ENCODE peak calls at places on chromosome X, in eight cellular contexts. Q, U, V, D, W, B, Y and Z are unnamed samples.

GRCh38 chrX:11944486-11944885 is 186.4 kb downstream of the MSL3 start:
- DNase-seq in Q (peak; percentile 49), U (peak; percentile 3), V (no peak), D (no peak), W (peak; percentile 62), B (peak; percentile 28), Y (no peak), Z (no peak)

GRCh38 chrX:132533409-132533808 is 44.6 kb upstream of the MBNL3 start:
- DNase-seq in Q (no peak), U (no peak), V (no peak), D (no peak), W (no peak), B (no peak), Y (no peak), Z (no peak)

GRCh38 chrX:133645251-133645650 is 230.0 kb upstream of the GPC4 start:
- DNase-seq in Q (no peak), U (no peak), V (peak; percentile 38), D (no peak), W (no peak), B (no peak), Y (no peak), Z (no peak)

GRCh38 chrX:11929476-11929875 is 171.4 kb downstream of the MSL3 start:
- DNase-seq in Q (no peak), U (no peak), V (no peak), D (no peak), W (no peak), B (no peak), Y (no peak), Z (no peak)

GRCh38 chrX:23857409-23857808 is 50.3 kb downstream of the APOO start:
- DNase-seq in Q (peak; percentile 38), U (no peak), V (no peak), D (no peak), W (no peak), B (no peak), Y (no peak), Z (no peak)

GRCh38 chrX:19931146-19931545 is 43.7 kb upstream of the SH3KBP1 start:
- DNase-seq in Q (no peak), U (no peak), V (no peak), D (no peak), W (no peak), B (no peak), Y (no peak), Z (no peak)

GRCh38 chrX:46777971-46778810 is 19.3 kb upstream of the SLC9A7 start:
- DNase-seq in Q (no peak), U (no peak), V (no peak), D (no peak), W (no peak), B (no peak), Y (no peak), Z (no peak)

GRCh38 chrX:56798866-56799864 is 70.1 kb downstream of the NBDY start:
- DNase-seq in Q (no peak), U (no peak), V (no peak), D (no peak), W (peak; percentile 1), B (no peak), Y (no peak), Z (no peak)

GRCh38 chrX:50680990-50681389 is 133.0 kb downstream of the SHROOM4 start:
- DNase-seq in Q (no peak), U (no peak), V (no peak), D (no peak), W (no peak), B (no peak), Y (no peak), Z (no peak)

GRCh38 chrX:109624022-109624421 is 950 bp downstream of the KCNE5 start:
- DNase-seq in Q (no peak), U (no peak), V (peak; percentile 17), D (no peak), W (no peak), B (no peak), Y (no peak), Z (no peak)

GRCh38 chrX:71536285-71536684 is 3.4 kb downstream of the OGT start:
- DNase-seq in Q (no peak), U (no peak), V (no peak), D (no peak), W (no peak), B (no peak), Y (no peak), Z (no peak)

GRCh38 chrX:155020591-155020990 is 1.9 kb downstream of the F8 start:
- DNase-seq in Q (no peak), U (no peak), V (no peak), D (no peak), W (no peak), B (no peak), Y (no peak), Z (no peak)

GRCh38 chrX:94576367-94577004 is 902.5 kb downstream of the FAM133A start:
- DNase-seq in Q (no peak), U (no peak), V (no peak), D (no peak), W (no peak), B (no peak), Y (no peak), Z (no peak)

GRCh38 chrX:57906790-57907189 is 3.5 kb downstream of the ZXDA start:
- DNase-seq in Q (no peak), U (no peak), V (no peak), D (no peak), W (peak; percentile 20), B (no peak), Y (no peak), Z (no peak)

GRCh38 chrX:14672611-14673172 is 143.4 kb downstream of the GLRA2 start:
- DNase-seq in Q (no peak), U (no peak), V (no peak), D (no peak), W (no peak), B (no peak), Y (no peak), Z (no peak)

GRCh38 chrX:101287402-101287801 is 3.7 kb downstream of the TAF7L start:
- DNase-seq in Q (peak; percentile 42), U (peak; percentile 47), V (peak; percentile 40), D (peak; percentile 9), W (peak; percentile 45), B (peak; percentile 9), Y (no peak), Z (peak; percentile 7)

GRCh38 chrX:133685806-133686205 is 270.5 kb upstream of the GPC4 start:
- DNase-seq in Q (no peak), U (no peak), V (no peak), D (no peak), W (no peak), B (no peak), Y (no peak), Z (no peak)

GRCh38 chrX:148354906-148355305 is 145.5 kb upstream of the AFF2 start:
- DNase-seq in Q (no peak), U (no peak), V (no peak), D (no peak), W (no peak), B (no peak), Y (no peak), Z (no peak)

GRCh38 chrX:19647159-19647558 is 131.9 kb upstream of the MAP3K15 start:
- DNase-seq in Q (no peak), U (no peak), V (no peak), D (no peak), W (no peak), B (no peak), Y (no peak), Z (no peak)

GRCh38 chrX:39705299-39705698 is 392.5 kb downstream of the BCOR start:
- DNase-seq in Q (peak; percentile 76), U (no peak), V (peak; percentile 45), D (no peak), W (peak; percentile 77), B (no peak), Y (no peak), Z (peak; percentile 41)

GRCh38 chrX:101550362-101550761 is at the start of gene ARMCX1:
- DNase-seq in Q (peak; percentile 81), U (no peak), V (no peak), D (no peak), W (peak; percentile 78), B (no peak), Y (peak; percentile 8), Z (peak; percentile 20)

GRCh38 chrX:40169193-40170086 is 71.7 kb upstream of the BCOR start:
- DNase-seq in Q (peak; percentile 92), U (peak; percentile 92), V (peak; percentile 61), D (peak; percentile 72), W (peak; percentile 25), B (peak; percentile 4), Y (no peak), Z (no peak)

GRCh38 chrX:136202889-136203288 is 48.3 kb downstream of the MAP7D3 start:
- DNase-seq in Q (no peak), U (no peak), V (no peak), D (no peak), W (no peak), B (no peak), Y (no peak), Z (peak; percentile 71)

GRCh38 chrX:84909151-84909550 is 94.5 kb upstream of the APOOL start:
- DNase-seq in Q (no peak), U (no peak), V (no peak), D (no peak), W (no peak), B (no peak), Y (no peak), Z (no peak)

GRCh38 chrX:53479295-53479694 is 45.1 kb upstream of the HSD17B10 start:
- DNase-seq in Q (no peak), U (no peak), V (peak; percentile 39), D (no peak), W (no peak), B (no peak), Y (no peak), Z (no peak)

GRCh38 chrX:65596270-65596669 is 61.7 kb upstream of the LAS1L start:
- DNase-seq in Q (no peak), U (no peak), V (peak; percentile 66), D (peak; percentile 31), W (no peak), B (no peak), Y (no peak), Z (no peak)

GRCh38 chrX:110414679-110415439 is 56.2 kb downstream of the RTL9 start:
- DNase-seq in Q (no peak), U (no peak), V (no peak), D (no peak), W (no peak), B (no peak), Y (no peak), Z (peak; percentile 42)

GRCh38 chrX:77749695-77750094 is 36.3 kb downstream of the ATRX start:
- DNase-seq in Q (no peak), U (no peak), V (no peak), D (no peak), W (no peak), B (no peak), Y (no peak), Z (no peak)

GRCh38 chrX:14027511-14028019 is 2.1 kb downstream of the GEMIN8 start:
- DNase-seq in Q (no peak), U (no peak), V (peak; percentile 54), D (no peak), W (peak; percentile 42), B (no peak), Y (no peak), Z (no peak)

GRCh38 chrX:118974908-118975671 is 672 bp downstream of the LONRF3 start:
- DNase-seq in Q (peak; percentile 58), U (no peak), V (peak; percentile 16), D (peak; percentile 29), W (peak; percentile 35), B (peak; percentile 5), Y (no peak), Z (no peak)